ENCODE peak calls at places on chromosomes 4 and X, in ten cellular contexts. N, T, B, Q, G, J, U, E, P and X are unnamed samples.
A peak's percentile ranks its signal among the peaks of the same experiment; 100 is the strongest.

GRCh38 chr4:180486342-180486741 is 1756.9 kb upstream of the TENM3 start:
- DNase-seq in N (no peak), T (no peak), B (no peak), Q (no peak), G (no peak), J (no peak), U (no peak), E (no peak), P (no peak), X (no peak)

GRCh38 chrX:101051549-101052302 is at the start of gene TRMT2B:
- DNase-seq in N (peak; percentile 89), T (peak; percentile 57), B (peak; percentile 69), Q (peak; percentile 78), G (peak; percentile 79), J (no peak), U (peak; percentile 69), E (peak; percentile 77), P (peak; percentile 72), X (peak; percentile 58)

GRCh38 chrX:121010218-121010617 is 24.7 kb upstream of the CT47A1 start:
- DNase-seq in N (no peak), T (no peak), B (no peak), Q (no peak), G (no peak), J (no peak), U (peak; percentile 13), E (no peak), P (no peak), X (no peak)

GRCh38 chr4:90443231-90443630 is 316.0 kb downstream of the CCSER1 start:
- DNase-seq in N (no peak), T (no peak), B (no peak), Q (no peak), G (no peak), J (no peak), U (no peak), E (no peak), P (no peak), X (no peak)

GRCh38 chr4:16835597-16836247 is 62.7 kb downstream of the LDB2 start:
- DNase-seq in N (no peak), T (no peak), B (no peak), Q (no peak), G (no peak), J (no peak), U (no peak), E (no peak), P (no peak), X (no peak)

GRCh38 chr4:176789955-176790354 is 2.8 kb downstream of the VEGFC start:
- DNase-seq in N (no peak), T (peak; percentile 76), B (peak; percentile 11), Q (peak; percentile 26), G (no peak), J (no peak), U (peak; percentile 74), E (peak; percentile 46), P (no peak), X (peak; percentile 94)

GRCh38 chrX:63657821-63658220 is 127.2 kb downstream of the ARHGEF9 start:
- DNase-seq in N (no peak), T (peak; percentile 89), B (peak; percentile 47), Q (no peak), G (peak; percentile 20), J (peak; percentile 67), U (peak; percentile 85), E (no peak), P (no peak), X (peak; percentile 51)

GRCh38 chr4:94559351-94559806 is 107.6 kb downstream of the PDLIM5 start:
- DNase-seq in N (no peak), T (peak; percentile 41), B (no peak), Q (no peak), G (no peak), J (no peak), U (no peak), E (no peak), P (no peak), X (peak; percentile 41)

GRCh38 chr4:15034071-15034764 is 31.9 kb downstream of the CPEB2 start:
- DNase-seq in N (no peak), T (peak; percentile 77), B (peak; percentile 16), Q (no peak), G (no peak), J (peak; percentile 23), U (peak; percentile 34), E (no peak), P (no peak), X (peak; percentile 90)

GRCh38 chr4:16894406-16894805 is 4.0 kb downstream of the LDB2 start:
- DNase-seq in N (no peak), T (no peak), B (no peak), Q (no peak), G (no peak), J (no peak), U (peak; percentile 32), E (no peak), P (no peak), X (peak; percentile 59)

GRCh38 chrX:134526399-134526798 is 66.4 kb downstream of the HPRT1 start:
- DNase-seq in N (no peak), T (no peak), B (no peak), Q (no peak), G (no peak), J (no peak), U (no peak), E (no peak), P (no peak), X (no peak)

GRCh38 chrX:1265061-1265460 is 3.6 kb upstream of the CSF2RA start:
- DNase-seq in N (peak; percentile 1), T (no peak), B (no peak), Q (no peak), G (no peak), J (no peak), U (no peak), E (no peak), P (no peak), X (no peak)

GRCh38 chrX:1262369-1262768 is 6.2 kb upstream of the CSF2RA start:
- DNase-seq in N (peak; percentile 6), T (no peak), B (no peak), Q (no peak), G (no peak), J (no peak), U (no peak), E (peak; percentile 15), P (no peak), X (no peak)

GRCh38 chrX:1261285-1261684 is 7.3 kb upstream of the CSF2RA start:
- DNase-seq in N (peak; percentile 6), T (no peak), B (no peak), Q (no peak), G (no peak), J (no peak), U (no peak), E (peak; percentile 86), P (no peak), X (no peak)

GRCh38 chrX:1264556-1264955 is 4.1 kb upstream of the CSF2RA start:
- DNase-seq in N (no peak), T (no peak), B (no peak), Q (no peak), G (no peak), J (no peak), U (no peak), E (no peak), P (no peak), X (no peak)
- TF ChIP-seq CTCF in N (no peak), T (no peak), B (no peak), Q (no peak), G (no peak), J (no peak), U (no peak), E (no peak), P (no peak), X (no peak)

DNA sequence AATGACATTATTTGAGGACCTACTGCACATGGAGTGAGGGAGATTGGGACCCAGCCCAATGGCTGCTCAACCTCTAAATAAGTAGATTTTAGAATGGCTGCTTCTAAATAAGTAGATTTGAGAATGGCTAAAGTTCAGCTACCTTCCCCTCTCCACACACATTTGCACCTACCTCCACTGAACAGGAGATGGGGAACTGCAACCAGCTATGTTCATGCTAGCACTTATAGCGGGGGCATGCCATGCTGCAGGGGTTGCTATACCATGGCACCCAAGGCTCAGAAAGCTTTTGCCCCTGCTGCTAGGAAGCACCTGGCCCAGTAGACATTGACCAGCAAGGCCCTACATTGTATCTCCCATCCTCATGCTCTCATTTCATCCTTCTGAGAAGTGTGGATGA is 70.2 kb upstream of the MAOA start:
- DNase-seq in N (no peak), T (no peak), B (no peak), Q (no peak), G (no peak), J (no peak), U (no peak), E (no peak), P (no peak), X (no peak)
- TF ChIP-seq CTCF in N (no peak), T (no peak), B (no peak), Q (no peak), G (no peak), J (no peak), U (no peak), E (no peak), P (no peak), X (no peak)

GRCh38 chr4:64158648-64159326 is 250.5 kb downstream of the TECRL start:
- DNase-seq in N (no peak), T (peak; percentile 42), B (no peak), Q (peak; percentile 63), G (peak; percentile 58), J (peak; percentile 1), U (peak; percentile 74), E (peak; percentile 82), P (peak; percentile 0), X (peak; percentile 46)
- TF ChIP-seq CTCF in N (peak; percentile 28), T (peak; percentile 67), B (peak; percentile 66), Q (peak; percentile 62), G (no peak), J (peak; percentile 53), U (peak; percentile 79), E (peak; percentile 92), P (peak; percentile 58), X (peak; percentile 92)

DNA sequence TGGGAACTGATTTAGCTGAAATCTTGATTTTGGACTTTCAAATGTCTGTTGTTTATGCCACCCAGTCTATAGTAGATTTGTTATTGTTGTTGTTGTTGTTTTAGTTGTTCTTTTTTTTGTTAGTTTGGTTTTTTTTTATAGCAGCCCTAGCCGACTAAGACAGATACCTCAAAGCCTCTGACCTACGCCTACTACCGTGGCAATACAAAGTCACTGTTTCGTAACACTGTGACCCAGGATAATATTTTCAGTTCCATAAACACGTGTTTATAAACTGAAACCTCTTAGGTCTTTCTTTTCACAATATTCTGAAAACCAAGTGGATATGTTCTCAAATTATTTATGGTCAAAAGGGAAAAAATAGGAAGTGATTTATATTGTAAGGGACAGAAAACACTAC is 32.8 kb downstream of the VCX2 start:
- DNase-seq in N (no peak), T (no peak), B (no peak), Q (no peak), G (no peak), J (no peak), U (no peak), E (no peak), P (no peak), X (no peak)
- TF ChIP-seq CTCF in N (no peak), T (no peak), B (no peak), Q (no peak), G (no peak), J (no peak), U (no peak), E (no peak), P (no peak), X (no peak)